ENCODE peak calls at places on chromosome 7, in five cellular contexts. I is activated naive CD4-positive, alpha-beta T cell treated with Interleukin-2 at 50 U/mL for 16 hours; X is HuH-7.5; D is right cardiac atrium; C is BJ. A is an unnamed sample.

GRCh38 chr7:2046581-2047271 is 186.0 kb downstream of the MAD1L1 start:
- DNase-seq in I (no peak), X (no peak), D (peak; percentile 10), C (no peak), A (peak; percentile 92)

GRCh38 chr7:1700536-1701333 is 30.7 kb downstream of the ELFN1 start:
- DNase-seq in I (no peak), X (no peak), D (no peak), C (no peak), A (no peak)

GRCh38 chr7:141792526-141792925 is 2.5 kb downstream of the TAS2R5 start:
- DNase-seq in I (no peak), X (no peak), D (no peak), C (no peak), A (no peak)

GRCh38 chr7:122827763-122828162 is 58.5 kb downstream of the CADPS2 start:
- DNase-seq in I (no peak), X (no peak), D (no peak), C (no peak), A (no peak)

GRCh38 chr7:22094413-22095304 is 149.0 kb upstream of the CDCA7L start:
- DNase-seq in I (no peak), X (no peak), D (no peak), C (peak; percentile 9), A (no peak)

GRCh38 chr7:143909863-143910262 is 7.9 kb upstream of the TCAF1 start:
- DNase-seq in I (no peak), X (no peak), D (peak; percentile 22), C (no peak), A (no peak)

GRCh38 chr7:962401-963081 is 8.1 kb upstream of the ADAP1 start:
- DNase-seq in I (no peak), X (no peak), D (peak; percentile 33), C (no peak), A (no peak)

GRCh38 chr7:6652446-6653011 is 15.4 kb downstream of the ZNF316 start:
- DNase-seq in I (no peak), X (peak; percentile 20), D (no peak), C (no peak), A (peak; percentile 19)

GRCh38 chr7:110001254-110001938 is 1089.5 kb upstream of the LRRN3 start:
- DNase-seq in I (no peak), X (no peak), D (no peak), C (no peak), A (no peak)

GRCh38 chr7:91504919-91505318 is 240.7 kb downstream of the FZD1 start:
- DNase-seq in I (no peak), X (no peak), D (no peak), C (no peak), A (no peak)

GRCh38 chr7:52061666-52062065 is 745.1 kb upstream of the COBL start:
- DNase-seq in I (no peak), X (no peak), D (no peak), C (no peak), A (no peak)

GRCh38 chr7:97442-97841 is 94.9 kb upstream of the FAM20C start:
- DNase-seq in I (no peak), X (no peak), D (no peak), C (no peak), A (no peak)

GRCh38 chr7:73638921-73639320 is 14.6 kb upstream of the MLXIPL start:
- DNase-seq in I (no peak), X (no peak), D (no peak), C (no peak), A (no peak)

GRCh38 chr7:75876126-75876881 is 2.5 kb upstream of the RHBDD2 start:
- DNase-seq in I (no peak), X (no peak), D (peak; percentile 37), C (no peak), A (no peak)

GRCh38 chr7:76185187-76185915 is 16.3 kb upstream of the SRRM3 start:
- DNase-seq in I (no peak), X (no peak), D (no peak), C (no peak), A (no peak)

GRCh38 chr7:101870361-101871062 is 53.1 kb downstream of the CUX1 start:
- DNase-seq in I (no peak), X (peak; percentile 67), D (no peak), C (no peak), A (no peak)

GRCh38 chr7:38630720-38631673 is at the start of gene AMPH:
- DNase-seq in I (no peak), X (peak; percentile 12), D (peak; percentile 88), C (peak; percentile 6), A (peak; percentile 33)

A was measured in D721Med.